ENCODE peak calls at places on chromosomes 6 and 20, in six cellular contexts. One of them, this sample, is unnamed.

GRCh38 chr20:11906626-11907480 is 10.8 kb upstream of the BTBD3 start:
- DNase-seq in cardiac fibroblast: no peak
- DNase-seq in H9: no peak
- DNase-seq in CD4-positive, alpha-beta T cell: no peak
- DNase-seq in neural crest cell: no peak
- DNase-seq in foreskin fibroblast: no peak
- DNase-seq in this sample: no peak

GRCh38 chr6:99019341-99019740 is 71.6 kb upstream of the FBXL4 start:
- DNase-seq in neural crest cell: no peak
- DNase-seq in foreskin fibroblast: peak; percentile 12
- DNase-seq in H9: no peak
- DNase-seq in CD4-positive, alpha-beta T cell: no peak
- DNase-seq in cardiac fibroblast: peak; percentile 6
- DNase-seq in this sample: no peak

GRCh38 chr6:149965191-149966020 is 1.7 kb downstream of the ULBP1 start:
- DNase-seq in foreskin fibroblast: peak; percentile 49
- DNase-seq in CD4-positive, alpha-beta T cell: no peak
- DNase-seq in neural crest cell: no peak
- DNase-seq in cardiac fibroblast: no peak
- DNase-seq in H9: no peak
- DNase-seq in this sample: peak; percentile 51

GRCh38 chr6:49118475-49118874 is 344.6 kb downstream of the MMUT start:
- DNase-seq in cardiac fibroblast: peak; percentile 2
- DNase-seq in neural crest cell: no peak
- DNase-seq in H9: no peak
- DNase-seq in CD4-positive, alpha-beta T cell: no peak
- DNase-seq in foreskin fibroblast: no peak
- DNase-seq in this sample: no peak

GRCh38 chr6:154766993-154767392 is 33.8 kb downstream of the SCAF8 start:
- DNase-seq in foreskin fibroblast: peak; percentile 21
- DNase-seq in cardiac fibroblast: peak; percentile 12
- DNase-seq in neural crest cell: no peak
- DNase-seq in H9: no peak
- DNase-seq in CD4-positive, alpha-beta T cell: no peak
- DNase-seq in this sample: no peak

GRCh38 chr6:75557068-75557467 is 44.6 kb upstream of the SENP6 start:
- DNase-seq in H9: no peak
- DNase-seq in neural crest cell: no peak
- DNase-seq in foreskin fibroblast: no peak
- DNase-seq in CD4-positive, alpha-beta T cell: no peak
- DNase-seq in cardiac fibroblast: no peak
- DNase-seq in this sample: no peak

GRCh38 chr6:27865952-27866369 is 46.2 kb downstream of the OR2B2 start:
- DNase-seq in CD4-positive, alpha-beta T cell: no peak
- DNase-seq in cardiac fibroblast: no peak
- DNase-seq in neural crest cell: peak; percentile 46
- DNase-seq in foreskin fibroblast: peak; percentile 53
- DNase-seq in H9: peak; percentile 66
- DNase-seq in this sample: peak; percentile 16

GRCh38 chr6:168662301-168662936 is 221.4 kb downstream of the SMOC2 start:
- DNase-seq in CD4-positive, alpha-beta T cell: no peak
- DNase-seq in neural crest cell: no peak
- DNase-seq in foreskin fibroblast: no peak
- DNase-seq in cardiac fibroblast: no peak
- DNase-seq in H9: no peak
- DNase-seq in this sample: no peak

GRCh38 chr6:153801917-153802316 is 237.1 kb upstream of the OPRM1 start:
- DNase-seq in H9: no peak
- DNase-seq in CD4-positive, alpha-beta T cell: no peak
- DNase-seq in neural crest cell: no peak
- DNase-seq in cardiac fibroblast: no peak
- DNase-seq in foreskin fibroblast: no peak
- DNase-seq in this sample: no peak

GRCh38 chr20:51860015-51860882 is 57.9 kb upstream of the SALL4 start:
- DNase-seq in CD4-positive, alpha-beta T cell: no peak
- DNase-seq in neural crest cell: no peak
- DNase-seq in cardiac fibroblast: peak; percentile 47
- DNase-seq in H9: no peak
- DNase-seq in foreskin fibroblast: peak; percentile 43
- DNase-seq in this sample: no peak

GRCh38 chr6:2505624-2506023 is 245.1 kb downstream of the MYLK4 start:
- DNase-seq in cardiac fibroblast: peak; percentile 9
- DNase-seq in foreskin fibroblast: no peak
- DNase-seq in H9: peak; percentile 77
- DNase-seq in neural crest cell: peak; percentile 9
- DNase-seq in CD4-positive, alpha-beta T cell: no peak
- DNase-seq in this sample: peak; percentile 39

GRCh38 chr6:85357651-85358050 is 92.2 kb upstream of the NT5E start:
- DNase-seq in neural crest cell: no peak
- DNase-seq in H9: no peak
- DNase-seq in foreskin fibroblast: no peak
- DNase-seq in CD4-positive, alpha-beta T cell: no peak
- DNase-seq in cardiac fibroblast: no peak
- DNase-seq in this sample: no peak

GRCh38 chr6:154923199-154923869 is 71.8 kb upstream of the TIAM2 start:
- DNase-seq in cardiac fibroblast: no peak
- DNase-seq in CD4-positive, alpha-beta T cell: no peak
- DNase-seq in H9: peak; percentile 52
- DNase-seq in neural crest cell: no peak
- DNase-seq in foreskin fibroblast: no peak
- DNase-seq in this sample: no peak

GRCh38 chr6:27280064-27280539 is 32.0 kb downstream of the POM121L2 start:
- DNase-seq in H9: peak; percentile 69
- DNase-seq in cardiac fibroblast: peak; percentile 78
- DNase-seq in neural crest cell: peak; percentile 50
- DNase-seq in CD4-positive, alpha-beta T cell: no peak
- DNase-seq in foreskin fibroblast: peak; percentile 81
- DNase-seq in this sample: peak; percentile 56

GRCh38 chr6:100175814-100176275 is 181.8 kb upstream of the MCHR2 start:
- DNase-seq in CD4-positive, alpha-beta T cell: no peak
- DNase-seq in neural crest cell: no peak
- DNase-seq in H9: no peak
- DNase-seq in foreskin fibroblast: peak; percentile 95
- DNase-seq in cardiac fibroblast: peak; percentile 92
- DNase-seq in this sample: no peak

GRCh38 chr6:170075659-170076223 is 215.1 kb downstream of the DLL1 start:
- DNase-seq in H9: peak; percentile 33
- DNase-seq in foreskin fibroblast: no peak
- DNase-seq in cardiac fibroblast: no peak
- DNase-seq in neural crest cell: no peak
- DNase-seq in CD4-positive, alpha-beta T cell: no peak
- DNase-seq in this sample: no peak

GRCh38 chr6:136647363-136647763 is 97.1 kb upstream of the MAP7 start:
- DNase-seq in cardiac fibroblast: peak; percentile 95
- DNase-seq in foreskin fibroblast: peak; percentile 72
- DNase-seq in H9: no peak
- DNase-seq in neural crest cell: no peak
- DNase-seq in CD4-positive, alpha-beta T cell: peak; percentile 17
- DNase-seq in this sample: no peak

GRCh38 chr6:161410736-161411135 is 136.9 kb upstream of the AGPAT4 start:
- DNase-seq in cardiac fibroblast: no peak
- DNase-seq in foreskin fibroblast: no peak
- DNase-seq in H9: no peak
- DNase-seq in CD4-positive, alpha-beta T cell: no peak
- DNase-seq in neural crest cell: no peak
- DNase-seq in this sample: no peak

GRCh38 chr20:40431611-40432010 is 257.4 kb downstream of the MAFB start:
- DNase-seq in foreskin fibroblast: no peak
- DNase-seq in CD4-positive, alpha-beta T cell: no peak
- DNase-seq in neural crest cell: no peak
- DNase-seq in H9: no peak
- DNase-seq in cardiac fibroblast: no peak
- DNase-seq in this sample: no peak

GRCh38 chr20:42524058-42524457 is 665.6 kb downstream of the PTPRT start:
- DNase-seq in H9: no peak
- DNase-seq in foreskin fibroblast: no peak
- DNase-seq in cardiac fibroblast: no peak
- DNase-seq in CD4-positive, alpha-beta T cell: no peak
- DNase-seq in neural crest cell: no peak
- DNase-seq in this sample: no peak

GRCh38 chr6:22302828-22303227 is 6.0 kb upstream of the PRL start:
- DNase-seq in H9: no peak
- DNase-seq in foreskin fibroblast: peak; percentile 11
- DNase-seq in cardiac fibroblast: no peak
- DNase-seq in neural crest cell: no peak
- DNase-seq in CD4-positive, alpha-beta T cell: no peak
- DNase-seq in this sample: no peak

GRCh38 chr20:59571591-59572314 is 32.6 kb upstream of the PHACTR3 start:
- DNase-seq in CD4-positive, alpha-beta T cell: peak; percentile 37
- DNase-seq in neural crest cell: peak; percentile 86
- DNase-seq in H9: peak; percentile 81
- DNase-seq in cardiac fibroblast: peak; percentile 51
- DNase-seq in foreskin fibroblast: peak; percentile 57
- DNase-seq in this sample: peak; percentile 81

GRCh38 chr20:37357481-37358365 is 11.8 kb downstream of the SRC start:
- DNase-seq in H9: no peak
- DNase-seq in foreskin fibroblast: no peak
- DNase-seq in CD4-positive, alpha-beta T cell: no peak
- DNase-seq in cardiac fibroblast: no peak
- DNase-seq in neural crest cell: no peak
- DNase-seq in this sample: no peak

GRCh38 chr20:50572922-50573777 is 63.0 kb downstream of the PTPN1 start:
- DNase-seq in H9: no peak
- DNase-seq in neural crest cell: no peak
- DNase-seq in CD4-positive, alpha-beta T cell: no peak
- DNase-seq in cardiac fibroblast: peak; percentile 71
- DNase-seq in foreskin fibroblast: peak; percentile 96
- DNase-seq in this sample: no peak

GRCh38 chr20:1900321-1900791 is 5.1 kb downstream of the SIRPA start:
- DNase-seq in cardiac fibroblast: peak; percentile 73
- DNase-seq in CD4-positive, alpha-beta T cell: no peak
- DNase-seq in foreskin fibroblast: peak; percentile 83
- DNase-seq in neural crest cell: peak; percentile 36
- DNase-seq in H9: peak; percentile 90
- DNase-seq in this sample: peak; percentile 64

DNA sequence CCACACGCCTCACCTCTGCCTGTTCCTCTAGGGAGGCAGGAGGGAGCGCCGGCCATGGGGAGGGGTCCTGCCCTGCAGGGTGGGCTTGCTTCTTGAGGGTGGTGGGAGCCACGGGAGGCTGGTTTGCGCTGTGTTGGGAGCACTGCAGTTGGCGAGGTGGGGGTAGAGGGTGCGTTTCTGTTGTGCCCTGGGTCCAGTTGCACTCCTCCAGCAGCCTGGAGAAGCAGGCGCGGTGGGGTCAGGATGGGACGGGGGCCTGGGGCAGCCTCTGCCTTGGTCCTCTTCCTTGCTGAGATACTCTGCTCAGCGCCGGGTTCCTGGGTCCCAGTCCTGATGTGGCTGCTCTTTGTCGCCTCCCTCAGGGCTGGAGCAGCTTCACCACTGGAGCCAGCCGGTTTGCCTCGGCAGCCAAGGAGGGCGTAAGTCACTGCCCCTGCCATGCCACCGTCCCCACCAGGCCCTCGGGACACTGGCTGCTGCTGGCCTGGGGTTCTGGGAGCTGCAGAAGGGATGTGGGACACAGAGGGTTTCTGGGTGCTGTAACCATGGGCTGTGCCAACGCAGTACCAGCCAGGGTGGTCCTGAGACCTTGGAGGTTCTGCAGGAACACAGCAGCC is 8.4 kb downstream of the ARFGAP1 start:
- DNase-seq in foreskin fibroblast: peak; percentile 42
- DNase-seq in neural crest cell: no peak
- DNase-seq in H9: peak; percentile 68
- DNase-seq in cardiac fibroblast: no peak
- DNase-seq in CD4-positive, alpha-beta T cell: no peak
- DNase-seq in this sample: no peak
- TF ChIP-seq CTCF in foreskin fibroblast: peak; percentile 31
- TF ChIP-seq CTCF in neural crest cell: peak; percentile 49
- TF ChIP-seq CTCF in H9: peak; percentile 69
- TF ChIP-seq CTCF in cardiac fibroblast: peak; percentile 31
- TF ChIP-seq CTCF in CD4-positive, alpha-beta T cell: no peak
- TF ChIP-seq CTCF in this sample: no peak

DNA sequence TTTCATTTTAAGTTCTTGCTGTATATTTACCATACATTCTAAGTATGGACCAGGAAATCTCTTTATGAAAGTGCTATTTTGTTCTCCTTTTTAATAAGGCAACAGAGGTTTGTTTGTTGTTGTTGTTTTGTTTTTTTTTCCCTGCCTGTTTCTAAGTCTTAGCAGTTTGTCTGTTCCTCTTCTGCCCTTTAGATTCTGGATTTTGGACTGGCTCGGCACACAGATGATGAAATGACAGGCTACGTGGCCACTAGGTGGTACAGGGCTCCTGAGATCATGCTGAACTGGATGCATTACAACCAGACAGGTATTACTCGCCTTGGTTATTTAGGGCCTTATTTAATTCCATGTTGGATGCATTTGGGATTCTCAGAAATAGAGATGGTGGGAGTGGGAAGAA is 48.0 kb downstream of the MAPK14 start:
- DNase-seq in neural crest cell: no peak
- DNase-seq in cardiac fibroblast: no peak
- DNase-seq in H9: no peak
- DNase-seq in foreskin fibroblast: no peak
- DNase-seq in CD4-positive, alpha-beta T cell: peak; percentile 17
- DNase-seq in this sample: no peak
- TF ChIP-seq CTCF in neural crest cell: peak; percentile 47
- TF ChIP-seq CTCF in cardiac fibroblast: no peak
- TF ChIP-seq CTCF in H9: peak; percentile 55
- TF ChIP-seq CTCF in foreskin fibroblast: peak; percentile 3
- TF ChIP-seq CTCF in CD4-positive, alpha-beta T cell: peak; percentile 39
- TF ChIP-seq CTCF in this sample: no peak

DNA sequence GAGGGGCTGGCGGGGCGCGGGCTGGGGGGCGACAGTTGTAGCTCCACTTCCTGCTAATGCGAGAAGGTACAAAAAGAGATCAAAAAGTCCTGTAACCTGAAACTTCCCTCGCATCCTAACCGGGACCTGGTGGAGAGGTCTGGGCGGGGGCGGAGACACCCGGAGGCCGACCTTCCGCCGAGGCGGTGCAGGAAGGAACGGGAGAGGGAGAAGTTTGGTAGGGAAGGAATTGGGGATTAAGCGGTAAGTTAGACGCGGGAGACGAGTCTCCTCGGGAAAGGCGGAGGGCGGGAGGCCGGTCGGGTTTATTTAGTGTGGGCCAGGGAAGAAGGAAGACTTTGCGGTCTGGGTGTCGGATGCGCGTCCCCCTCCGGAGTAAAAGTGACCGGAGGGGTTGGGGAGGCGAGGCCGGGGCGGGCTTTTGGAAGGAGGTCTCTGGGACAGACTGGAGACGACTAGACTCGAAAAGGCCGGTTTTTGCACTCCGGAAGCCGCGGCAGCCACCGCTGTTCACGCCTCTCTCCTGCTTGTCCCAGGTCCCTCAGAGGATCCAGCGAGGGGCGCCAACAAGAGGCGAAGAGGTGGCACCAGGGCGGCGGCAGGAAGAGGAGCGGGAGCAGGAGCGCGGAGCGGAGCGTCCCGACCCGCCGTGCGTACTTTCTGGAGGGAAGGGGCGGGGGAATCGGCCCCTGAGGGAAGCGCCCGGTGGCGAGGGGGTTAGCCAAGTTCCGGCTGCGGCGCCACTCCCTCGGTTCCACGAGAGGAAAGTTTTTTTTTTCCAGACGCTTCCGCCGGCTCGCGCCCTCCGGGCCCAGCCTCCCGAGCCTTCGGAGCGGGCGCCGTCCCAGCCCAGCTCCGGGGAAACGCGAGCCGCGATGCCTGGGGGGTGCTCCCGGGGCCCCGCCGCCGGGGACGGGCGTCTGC is 732 bp downstream of the TPBG start:
- DNase-seq in CD4-positive, alpha-beta T cell: no peak
- DNase-seq in cardiac fibroblast: peak; percentile 77
- DNase-seq in foreskin fibroblast: peak; percentile 91
- DNase-seq in neural crest cell: peak; percentile 40
- DNase-seq in H9: peak; percentile 78
- DNase-seq in this sample: peak; percentile 58
- TF ChIP-seq CTCF in CD4-positive, alpha-beta T cell: no peak
- TF ChIP-seq CTCF in cardiac fibroblast: peak; percentile 1
- TF ChIP-seq CTCF in foreskin fibroblast: no peak
- TF ChIP-seq CTCF in neural crest cell: no peak
- TF ChIP-seq CTCF in H9: no peak
- TF ChIP-seq CTCF in this sample: no peak

GRCh38 chr20:62409086-62409853 is 2.2 kb upstream of the CABLES2 start:
- DNase-seq in CD4-positive, alpha-beta T cell: no peak
- DNase-seq in H9: no peak
- DNase-seq in foreskin fibroblast: no peak
- DNase-seq in neural crest cell: no peak
- DNase-seq in cardiac fibroblast: no peak
- DNase-seq in this sample: no peak
- TF ChIP-seq CTCF in CD4-positive, alpha-beta T cell: no peak
- TF ChIP-seq CTCF in H9: no peak
- TF ChIP-seq CTCF in foreskin fibroblast: no peak
- TF ChIP-seq CTCF in neural crest cell: no peak
- TF ChIP-seq CTCF in cardiac fibroblast: no peak
- TF ChIP-seq CTCF in this sample: no peak

This sample was measured in endothelial cell.